ENCODE peak calls at places on chromosomes 16 and 17, in six cellular contexts. One of them, this sample, is unnamed.

GRCh38 chr17:17907469-17907868 is 64.7 kb downstream of the TOM1L2 start:
- DNase-seq in cerebellum: no peak
- DNase-seq in glutamatergic neuron: no peak
- DNase-seq in Caki2: no peak
- DNase-seq in T follicular helper cell: no peak
- DNase-seq in heart left ventricle: no peak
- DNase-seq in this sample: no peak

GRCh38 chr16:16778322-16778721 is 399.4 kb downstream of the NPIPA7 start:
- DNase-seq in T follicular helper cell: no peak
- DNase-seq in glutamatergic neuron: no peak
- DNase-seq in heart left ventricle: no peak
- DNase-seq in cerebellum: no peak
- DNase-seq in Caki2: no peak
- DNase-seq in this sample: no peak

GRCh38 chr17:44900894-44901293 is 1.6 kb upstream of the EFTUD2 start:
- DNase-seq in T follicular helper cell: no peak
- DNase-seq in heart left ventricle: no peak
- DNase-seq in cerebellum: peak; percentile 59
- DNase-seq in Caki2: peak; percentile 53
- DNase-seq in glutamatergic neuron: no peak
- DNase-seq in this sample: peak; percentile 31

GRCh38 chr17:6090253-6090652 is 20.1 kb downstream of the WSCD1 start:
- DNase-seq in glutamatergic neuron: no peak
- DNase-seq in heart left ventricle: no peak
- DNase-seq in Caki2: no peak
- DNase-seq in T follicular helper cell: no peak
- DNase-seq in cerebellum: no peak
- DNase-seq in this sample: no peak

GRCh38 chr17:6075845-6076244 is 5.7 kb downstream of the WSCD1 start:
- DNase-seq in glutamatergic neuron: no peak
- DNase-seq in T follicular helper cell: no peak
- DNase-seq in Caki2: no peak
- DNase-seq in heart left ventricle: no peak
- DNase-seq in cerebellum: no peak
- DNase-seq in this sample: no peak

GRCh38 chr17:77496401-77496801 is 355.6 kb downstream of the SEC14L1 start:
- DNase-seq in cerebellum: no peak
- DNase-seq in T follicular helper cell: no peak
- DNase-seq in heart left ventricle: peak; percentile 18
- DNase-seq in Caki2: no peak
- DNase-seq in glutamatergic neuron: no peak
- DNase-seq in this sample: no peak

GRCh38 chr16:66131895-66132294 is 234.6 kb upstream of the CDH5 start:
- DNase-seq in glutamatergic neuron: no peak
- DNase-seq in T follicular helper cell: no peak
- DNase-seq in cerebellum: no peak
- DNase-seq in heart left ventricle: no peak
- DNase-seq in Caki2: no peak
- DNase-seq in this sample: no peak

GRCh38 chr16:75603241-75603640 is 19.8 kb downstream of the ADAT1 start:
- DNase-seq in T follicular helper cell: no peak
- DNase-seq in cerebellum: no peak
- DNase-seq in glutamatergic neuron: no peak
- DNase-seq in Caki2: no peak
- DNase-seq in heart left ventricle: no peak
- DNase-seq in this sample: no peak

GRCh38 chr16:31508706-31509523 is 724 bp upstream of the RUSF1 start:
- DNase-seq in T follicular helper cell: no peak
- DNase-seq in glutamatergic neuron: no peak
- DNase-seq in Caki2: no peak
- DNase-seq in cerebellum: peak; percentile 35
- DNase-seq in heart left ventricle: no peak
- DNase-seq in this sample: peak; percentile 49

GRCh38 chr16:12679660-12680272 is 123.9 kb downstream of the CPPED1 start:
- DNase-seq in glutamatergic neuron: no peak
- DNase-seq in cerebellum: no peak
- DNase-seq in T follicular helper cell: no peak
- DNase-seq in Caki2: no peak
- DNase-seq in heart left ventricle: no peak
- DNase-seq in this sample: no peak

GRCh38 chr17:9138161-9138717 is 116.9 kb downstream of the NTN1 start:
- DNase-seq in cerebellum: no peak
- DNase-seq in T follicular helper cell: no peak
- DNase-seq in glutamatergic neuron: no peak
- DNase-seq in heart left ventricle: peak; percentile 82
- DNase-seq in Caki2: no peak
- DNase-seq in this sample: no peak

GRCh38 chr17:76789235-76789788 is 51.4 kb downstream of the MFSD11 start:
- DNase-seq in glutamatergic neuron: no peak
- DNase-seq in Caki2: no peak
- DNase-seq in T follicular helper cell: no peak
- DNase-seq in heart left ventricle: no peak
- DNase-seq in cerebellum: no peak
- DNase-seq in this sample: no peak

GRCh38 chr16:56789360-56789759 is 59.4 kb downstream of the NUP93 start:
- DNase-seq in heart left ventricle: peak; percentile 45
- DNase-seq in glutamatergic neuron: peak; percentile 25
- DNase-seq in cerebellum: peak; percentile 78
- DNase-seq in Caki2: peak; percentile 16
- DNase-seq in T follicular helper cell: no peak
- DNase-seq in this sample: peak; percentile 49

GRCh38 chr17:49035470-49036269 is 38.5 kb downstream of the IGF2BP1 start:
- DNase-seq in Caki2: peak; percentile 86
- DNase-seq in glutamatergic neuron: peak; percentile 75
- DNase-seq in T follicular helper cell: no peak
- DNase-seq in heart left ventricle: no peak
- DNase-seq in cerebellum: no peak
- DNase-seq in this sample: peak; percentile 75

GRCh38 chr17:55903028-55903690 is 152.3 kb downstream of the PCTP start:
- DNase-seq in glutamatergic neuron: no peak
- DNase-seq in Caki2: no peak
- DNase-seq in cerebellum: no peak
- DNase-seq in T follicular helper cell: no peak
- DNase-seq in heart left ventricle: no peak
- DNase-seq in this sample: no peak

GRCh38 chr16:51734220-51734619 is 583.1 kb upstream of the SALL1 start:
- DNase-seq in Caki2: no peak
- DNase-seq in glutamatergic neuron: no peak
- DNase-seq in T follicular helper cell: no peak
- DNase-seq in heart left ventricle: no peak
- DNase-seq in cerebellum: no peak
- DNase-seq in this sample: no peak

GRCh38 chr16:58024673-58025350 is 742 bp upstream of the MMP15 start:
- DNase-seq in T follicular helper cell: no peak
- DNase-seq in heart left ventricle: peak; percentile 37
- DNase-seq in cerebellum: no peak
- DNase-seq in glutamatergic neuron: peak; percentile 38
- DNase-seq in Caki2: no peak
- DNase-seq in this sample: peak; percentile 35

GRCh38 chr16:57950382-57950781 is 20.5 kb downstream of the CNGB1 start:
- DNase-seq in cerebellum: no peak
- DNase-seq in Caki2: no peak
- DNase-seq in heart left ventricle: no peak
- DNase-seq in glutamatergic neuron: no peak
- DNase-seq in T follicular helper cell: no peak
- DNase-seq in this sample: no peak

GRCh38 chr17:27485711-27486495 is 29.7 kb downstream of the KSR1 start:
- DNase-seq in glutamatergic neuron: no peak
- DNase-seq in T follicular helper cell: no peak
- DNase-seq in Caki2: no peak
- DNase-seq in heart left ventricle: no peak
- DNase-seq in cerebellum: no peak
- DNase-seq in this sample: no peak

GRCh38 chr16:78196527-78196926 is 97.1 kb downstream of the WWOX start:
- DNase-seq in glutamatergic neuron: no peak
- DNase-seq in Caki2: no peak
- DNase-seq in cerebellum: no peak
- DNase-seq in T follicular helper cell: no peak
- DNase-seq in heart left ventricle: no peak
- DNase-seq in this sample: no peak

GRCh38 chr17:69477204-69477899 is 62.9 kb downstream of the MAP2K6 start:
- DNase-seq in T follicular helper cell: no peak
- DNase-seq in heart left ventricle: no peak
- DNase-seq in Caki2: no peak
- DNase-seq in glutamatergic neuron: no peak
- DNase-seq in cerebellum: no peak
- DNase-seq in this sample: no peak

GRCh38 chr17:21094298-21094704 is 32.5 kb upstream of the DHRS7B start:
- DNase-seq in glutamatergic neuron: no peak
- DNase-seq in cerebellum: no peak
- DNase-seq in heart left ventricle: no peak
- DNase-seq in T follicular helper cell: no peak
- DNase-seq in Caki2: no peak
- DNase-seq in this sample: no peak

GRCh38 chr16:70689035-70689969 is 3.4 kb upstream of the MTSS2 start:
- DNase-seq in cerebellum: no peak
- DNase-seq in Caki2: no peak
- DNase-seq in T follicular helper cell: no peak
- DNase-seq in heart left ventricle: peak; percentile 77
- DNase-seq in glutamatergic neuron: peak; percentile 10
- DNase-seq in this sample: no peak

GRCh38 chr17:32136856-32137255 is 5.4 kb upstream of the RHOT1 start:
- DNase-seq in glutamatergic neuron: no peak
- DNase-seq in heart left ventricle: no peak
- DNase-seq in Caki2: no peak
- DNase-seq in cerebellum: no peak
- DNase-seq in T follicular helper cell: no peak
- DNase-seq in this sample: no peak

GRCh38 chr17:18176152-18176551 is 7.5 kb upstream of the ALKBH5 start:
- DNase-seq in heart left ventricle: peak; percentile 46
- DNase-seq in T follicular helper cell: no peak
- DNase-seq in cerebellum: no peak
- DNase-seq in Caki2: no peak
- DNase-seq in glutamatergic neuron: no peak
- DNase-seq in this sample: no peak

GRCh38 chr17:46199379-46199778 is 6.2 kb upstream of the KANSL1 start:
- DNase-seq in heart left ventricle: no peak
- DNase-seq in T follicular helper cell: no peak
- DNase-seq in Caki2: no peak
- DNase-seq in glutamatergic neuron: no peak
- DNase-seq in cerebellum: no peak
- DNase-seq in this sample: peak; percentile 31

GRCh38 chr17:29589524-29590260 is at the start of gene GIT1:
- DNase-seq in T follicular helper cell: peak; percentile 76
- DNase-seq in cerebellum: peak; percentile 97
- DNase-seq in Caki2: peak; percentile 92
- DNase-seq in glutamatergic neuron: peak; percentile 89
- DNase-seq in heart left ventricle: peak; percentile 93
- DNase-seq in this sample: peak; percentile 98

GRCh38 chr16:30372725-30373124 is 1.9 kb upstream of the MYL11 start:
- DNase-seq in glutamatergic neuron: no peak
- DNase-seq in T follicular helper cell: no peak
- DNase-seq in heart left ventricle: no peak
- DNase-seq in cerebellum: no peak
- DNase-seq in Caki2: no peak
- DNase-seq in this sample: no peak

GRCh38 chr16:31224092-31224955 is 7.4 kb upstream of the PYDC1 start:
- DNase-seq in T follicular helper cell: no peak
- DNase-seq in Caki2: no peak
- DNase-seq in heart left ventricle: no peak
- DNase-seq in cerebellum: no peak
- DNase-seq in glutamatergic neuron: no peak
- DNase-seq in this sample: no peak

GRCh38 chr16:15518412-15519351 is 84.3 kb downstream of the BMERB1 start:
- DNase-seq in glutamatergic neuron: no peak
- DNase-seq in Caki2: peak; percentile 92
- DNase-seq in heart left ventricle: peak; percentile 65
- DNase-seq in T follicular helper cell: no peak
- DNase-seq in cerebellum: peak; percentile 60
- DNase-seq in this sample: peak; percentile 55

GRCh38 chr16:84199861-84200260 is 8.9 kb downstream of the ADAD2 start:
- DNase-seq in Caki2: no peak
- DNase-seq in cerebellum: no peak
- DNase-seq in heart left ventricle: no peak
- DNase-seq in T follicular helper cell: no peak
- DNase-seq in glutamatergic neuron: no peak
- DNase-seq in this sample: no peak

GRCh38 chr17:72031219-72031906 is 89.5 kb upstream of the SOX9 start:
- DNase-seq in glutamatergic neuron: no peak
- DNase-seq in heart left ventricle: no peak
- DNase-seq in cerebellum: no peak
- DNase-seq in T follicular helper cell: no peak
- DNase-seq in Caki2: no peak
- DNase-seq in this sample: no peak

GRCh38 chr16:51762081-51762995 is 611.3 kb upstream of the SALL1 start:
- DNase-seq in cerebellum: peak; percentile 12
- DNase-seq in T follicular helper cell: no peak
- DNase-seq in Caki2: peak; percentile 61
- DNase-seq in glutamatergic neuron: peak; percentile 93
- DNase-seq in heart left ventricle: peak; percentile 76
- DNase-seq in this sample: peak; percentile 92